ENCODE peak calls at places on chromosome 21, in ten cellular contexts. L, P, B, T, H, R, V, E, K and F are unnamed samples.

GRCh38 chr21:31182231-31183129 is 144.2 kb upstream of the KRTAP19-8 start:
- DNase-seq in H (no peak), V (peak; percentile 60), R (no peak), K (peak; percentile 56), L (no peak), E (peak; percentile 61), P (no peak), B (no peak), T (no peak), F (no peak)

GRCh38 chr21:18138507-18138906 is 106.1 kb upstream of the CHODL start:
- DNase-seq in E (no peak), L (no peak), K (no peak), T (no peak), P (no peak), H (no peak), V (no peak), R (no peak), B (no peak), F (no peak)

GRCh38 chr21:35204850-35205564 is 155.9 kb upstream of the RUNX1 start:
- DNase-seq in P (no peak), E (no peak), V (no peak), T (no peak), L (peak; percentile 83), K (no peak), B (no peak), R (peak; percentile 50), H (no peak), F (peak; percentile 87)

GRCh38 chr21:39048574-39048973 is 134.7 kb downstream of the PSMG1 start:
- DNase-seq in H (peak; percentile 27), T (no peak), P (no peak), B (no peak), E (no peak), L (no peak), V (no peak), R (no peak), K (no peak), F (peak; percentile 76)

GRCh38 chr21:35491114-35491513 is 442.0 kb upstream of the RUNX1 start:
- DNase-seq in R (no peak), H (no peak), B (peak; percentile 4), T (no peak), E (no peak), V (no peak), P (peak; percentile 12), L (no peak), K (no peak), F (no peak)

GRCh38 chr21:33230518-33231324 is 983 bp downstream of the IFNAR2 start:
- DNase-seq in H (no peak), L (no peak), V (peak; percentile 24), T (no peak), E (no peak), K (peak; percentile 46), P (peak; percentile 43), R (peak; percentile 41), B (peak; percentile 67), F (no peak)

GRCh38 chr21:42164818-42165217 is 54.1 kb upstream of the ABCG1 start:
- DNase-seq in V (no peak), P (no peak), E (no peak), R (no peak), K (no peak), B (no peak), H (no peak), T (no peak), L (no peak), F (no peak)

GRCh38 chr21:18549214-18549905 is 145.8 kb upstream of the TMPRSS15 start:
- DNase-seq in R (no peak), H (no peak), B (no peak), P (no peak), V (no peak), L (no peak), E (no peak), K (no peak), T (no peak), F (peak; percentile 33)

GRCh38 chr21:46600978-46601377 is 3.9 kb downstream of the S100B start:
- DNase-seq in R (no peak), B (no peak), V (no peak), K (no peak), T (no peak), H (no peak), E (no peak), P (no peak), L (no peak), F (no peak)

GRCh38 chr21:38561613-38562012 is 63.3 kb upstream of the ERG start:
- DNase-seq in R (no peak), B (no peak), H (no peak), P (no peak), L (no peak), V (no peak), E (no peak), T (no peak), K (no peak), F (no peak)

GRCh38 chr21:32413697-32414578 is 1.4 kb downstream of the EVA1C start:
- DNase-seq in B (peak; percentile 58), T (peak; percentile 8), E (no peak), P (no peak), H (no peak), R (no peak), L (no peak), V (no peak), K (no peak), F (no peak)

GRCh38 chr21:17925900-17926299 is 106.7 kb upstream of the C21orf91 start:
- DNase-seq in H (no peak), L (no peak), T (peak; percentile 38), P (no peak), K (no peak), V (no peak), R (no peak), E (no peak), B (peak; percentile 12), F (no peak)

GRCh38 chr21:39313042-39313456 is 383 bp downstream of the BRWD1 start:
- DNase-seq in H (no peak), B (no peak), K (peak; percentile 19), L (no peak), V (peak; percentile 21), T (no peak), E (peak; percentile 15), P (peak; percentile 32), R (peak; percentile 13), F (no peak)

GRCh38 chr21:37412603-37413360 is 46.2 kb downstream of the DYRK1A start:
- DNase-seq in K (no peak), L (peak; percentile 38), H (no peak), R (no peak), P (no peak), B (peak; percentile 13), T (no peak), V (no peak), E (no peak), F (no peak)

GRCh38 chr21:46048926-46049889 is 48.7 kb upstream of the COL6A2 start:
- DNase-seq in E (no peak), L (peak; percentile 100), K (no peak), P (no peak), R (peak; percentile 31), B (no peak), T (peak; percentile 62), H (peak; percentile 99), V (no peak), F (peak; percentile 100)

GRCh38 chr21:46109251-46110221 is 11.6 kb downstream of the COL6A2 start:
- DNase-seq in R (peak; percentile 6), E (no peak), L (no peak), T (no peak), H (no peak), B (no peak), V (no peak), K (no peak), P (peak; percentile 6), F (no peak)